ENCODE peak calls at places on chromosomes 4 and X, in nine cellular contexts. D is heart right ventricle; Q is spleen; A is CD8-positive, alpha-beta T cell; E is aorta; Z is H9; V is fibroblast of lung; G is psoas muscle; J is left lung. L is an unnamed sample.

GRCh38 chr4:76305971-76306881 is at the start of gene STBD1:
- DNase-seq in D (peak), Q (peak), A (no peak), E (peak), Z (peak), V (peak), G (peak), J (peak), L (peak)

GRCh38 chr4:145828802-145829485 is 109.7 kb downstream of the ZNF827 start:
- DNase-seq in D (no peak), Q (no peak), A (no peak), E (no peak), Z (no peak), V (no peak), G (no peak), J (no peak), L (no peak)

GRCh38 chrX:574355-574754 is 56.2 kb upstream of the SHOX start:
- DNase-seq in D (no peak), Q (no peak), A (no peak), E (no peak), Z (no peak), V (no peak), G (no peak), J (no peak), L (no peak)

GRCh38 chr4:80276922-80277321 is 10.5 kb downstream of the FGF5 start:
- DNase-seq in D (no peak), Q (no peak), A (no peak), E (no peak), Z (no peak), V (peak), G (no peak), J (no peak), L (no peak)

GRCh38 chr4:89305712-89306437 is 1.7 kb downstream of the GPRIN3 start:
- DNase-seq in D (no peak), Q (no peak), A (no peak), E (no peak), Z (no peak), V (peak), G (no peak), J (no peak), L (no peak)

GRCh38 chr4:146846882-146847281 is 98.8 kb downstream of the TTC29 start:
- DNase-seq in D (no peak), Q (no peak), A (no peak), E (no peak), Z (no peak), V (no peak), G (no peak), J (no peak), L (no peak)

GRCh38 chrX:116198810-116199209 is 28.3 kb downstream of the AGTR2 start:
- DNase-seq in D (no peak), Q (no peak), A (no peak), E (no peak), Z (no peak), V (no peak), G (no peak), J (no peak), L (no peak)

GRCh38 chrX:8289523-8289922 is 118.5 kb upstream of the VCX2 start:
- DNase-seq in D (no peak), Q (no peak), A (no peak), E (no peak), Z (no peak), V (no peak), G (no peak), J (no peak), L (no peak)

GRCh38 chr4:109589605-109590004 is 29.6 kb downstream of the MCUB start:
- DNase-seq in D (no peak), Q (no peak), A (no peak), E (no peak), Z (no peak), V (no peak), G (no peak), J (no peak), L (no peak)

GRCh38 chrX:18424482-18425198 is 768 bp upstream of the CDKL5 start:
- DNase-seq in D (no peak), Q (peak), A (peak), E (peak), Z (peak), V (peak), G (no peak), J (peak), L (no peak)

GRCh38 chrX:154021131-154021611 is 1.5 kb upstream of the IRAK1 start:
- DNase-seq in D (no peak), Q (peak), A (no peak), E (no peak), Z (no peak), V (peak), G (no peak), J (no peak), L (no peak)

GRCh38 chr4:81031389-81032173 is 1.1 kb downstream of the BMP3 start:
- DNase-seq in D (no peak), Q (peak), A (no peak), E (no peak), Z (peak), V (no peak), G (no peak), J (peak), L (no peak)

GRCh38 chrX:87968118-87968517 is 450.5 kb downstream of the KLHL4 start:
- DNase-seq in D (no peak), Q (no peak), A (no peak), E (no peak), Z (no peak), V (no peak), G (no peak), J (no peak), L (no peak)

GRCh38 chr4:186687263-186687662 is 36.4 kb downstream of the FAT1 start:
- DNase-seq in D (no peak), Q (no peak), A (no peak), E (no peak), Z (no peak), V (no peak), G (no peak), J (no peak), L (no peak)

GRCh38 chr4:186684889-186685309 is 38.8 kb downstream of the FAT1 start:
- DNase-seq in D (no peak), Q (no peak), A (no peak), E (no peak), Z (no peak), V (no peak), G (no peak), J (no peak), L (no peak)

GRCh38 chr4:186680649-186681048 is 43.0 kb downstream of the FAT1 start:
- DNase-seq in D (no peak), Q (no peak), A (no peak), E (no peak), Z (no peak), V (no peak), G (no peak), J (no peak), L (no peak)

GRCh38 chr4:186685744-186686143 is 37.9 kb downstream of the FAT1 start:
- DNase-seq in D (no peak), Q (no peak), A (no peak), E (no peak), Z (no peak), V (peak), G (no peak), J (no peak), L (no peak)

DNA sequence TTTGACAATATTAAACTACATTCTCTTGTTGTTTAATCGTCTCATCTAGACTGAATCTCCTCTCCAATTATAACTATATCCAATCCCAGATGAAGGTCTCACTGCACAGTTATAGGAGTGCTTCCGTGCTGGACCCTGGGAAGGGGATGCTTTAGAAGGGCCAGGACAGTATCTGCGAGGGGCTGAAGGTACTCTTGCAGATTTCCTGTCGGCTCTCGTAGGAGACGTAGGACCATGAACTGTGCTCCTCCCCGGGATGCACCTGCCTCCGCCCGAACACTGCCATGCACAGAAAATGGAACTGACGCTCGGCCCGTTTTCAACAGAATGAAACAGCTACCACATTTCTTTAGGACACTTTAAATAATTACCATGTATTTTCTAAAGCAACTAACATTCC is 39.4 kb downstream of the FAT1 start:
- DNase-seq in D (no peak), Q (no peak), A (no peak), E (no peak), Z (no peak), V (no peak), G (no peak), J (no peak), L (no peak)
- H3K27ac ChIP-seq in D (peak), Q (no peak), A (no peak), E (no peak), Z (no peak), V (no peak), G (no peak), J (no peak), L (no peak)

DNA sequence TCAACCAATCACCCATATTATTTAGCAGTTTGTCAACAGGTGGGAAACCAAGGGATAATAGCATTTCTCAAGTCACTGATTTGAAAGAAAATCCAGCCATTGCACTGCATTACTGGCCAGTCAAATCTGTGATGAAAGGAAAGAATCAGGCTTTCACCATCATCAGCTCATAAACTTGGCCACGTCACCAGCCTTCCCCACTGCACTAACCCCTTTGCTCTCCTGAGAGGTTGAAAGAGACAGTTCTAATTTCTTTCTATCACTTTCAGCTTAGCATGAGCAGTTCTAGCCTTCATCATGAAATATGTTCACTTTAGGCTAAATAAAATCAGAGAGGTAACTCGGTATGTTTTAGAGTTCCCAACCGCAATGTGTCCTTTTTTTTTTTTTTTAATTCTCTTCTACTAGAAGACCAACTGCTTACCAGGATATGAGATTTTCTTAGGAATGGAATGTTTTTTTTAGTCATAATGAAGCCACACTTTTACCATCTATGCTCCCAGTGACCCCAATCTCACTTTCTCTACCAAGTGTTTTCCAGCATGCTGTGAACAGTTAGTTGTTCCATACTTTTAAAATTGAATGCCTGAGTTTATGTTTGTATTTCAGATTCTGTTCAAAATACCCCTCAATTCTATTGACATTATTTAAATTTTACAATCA is 55.7 kb upstream of the SLC7A11 start:
- DNase-seq in D (no peak), Q (no peak), A (no peak), E (no peak), Z (no peak), V (peak), G (no peak), J (no peak), L (no peak)
- H3K27ac ChIP-seq in D (no peak), Q (no peak), A (no peak), E (no peak), Z (no peak), V (no peak), G (no peak), J (no peak), L (no peak)

GRCh38 chrX:9844936-9845573 is 58.8 kb downstream of the SHROOM2 start:
- DNase-seq in D (no peak), Q (no peak), A (no peak), E (no peak), Z (no peak), V (no peak), G (no peak), J (no peak), L (no peak)

GRCh38 chrX:9845574-9845948 is 59.3 kb downstream of the SHROOM2 start:
- DNase-seq in D (no peak), Q (no peak), A (no peak), E (no peak), Z (no peak), V (no peak), G (no peak), J (no peak), L (no peak)

GRCh38 chrX:9847071-9847470 is 60.8 kb downstream of the SHROOM2 start:
- DNase-seq in D (no peak), Q (no peak), A (no peak), E (no peak), Z (no peak), V (no peak), G (no peak), J (no peak), L (no peak)

GRCh38 chrX:9846631-9847030 is 60.4 kb downstream of the SHROOM2 start:
- DNase-seq in D (no peak), Q (no peak), A (no peak), E (no peak), Z (no peak), V (no peak), G (no peak), J (no peak), L (no peak)

DNA sequence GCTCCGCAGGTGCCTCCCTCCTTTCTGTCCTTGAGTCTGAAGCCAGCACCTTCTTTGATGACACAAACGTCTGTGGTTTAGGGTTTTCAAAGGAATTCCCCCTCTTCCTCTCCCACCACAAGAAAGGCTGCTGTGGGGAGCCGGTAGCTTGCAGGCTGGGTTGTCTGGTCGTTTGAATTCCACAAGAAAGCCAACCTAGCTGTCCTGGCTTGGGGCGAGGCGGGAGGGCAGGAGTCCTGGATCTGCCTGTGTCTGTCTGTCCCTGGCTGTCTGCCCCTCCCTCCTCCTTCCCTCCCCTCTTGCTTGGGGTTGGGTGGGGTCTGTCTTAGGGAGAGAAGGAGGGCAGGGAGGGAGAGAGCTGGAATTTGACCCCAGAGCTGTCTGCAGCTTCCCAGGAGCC is 56.3 kb downstream of the SHROOM2 start:
- DNase-seq in D (no peak), Q (no peak), A (no peak), E (no peak), Z (peak), V (no peak), G (no peak), J (no peak), L (no peak)
- H3K27ac ChIP-seq in D (no peak), Q (no peak), A (no peak), E (no peak), Z (no peak), V (no peak), G (no peak), J (no peak), L (no peak)

GRCh38 chr4:38188136-38188535 is 227.9 kb downstream of the PTTG2 start:
- DNase-seq in D (no peak), Q (no peak), A (no peak), E (no peak), Z (no peak), V (no peak), G (no peak), J (no peak), L (no peak)
- H3K27ac ChIP-seq in D (no peak), Q (no peak), A (no peak), E (no peak), Z (no peak), V (no peak), G (no peak), J (no peak), L (no peak)

GRCh38 chr4:74659576-74660411 is 134.5 kb downstream of the BTC start:
- DNase-seq in D (no peak), Q (no peak), A (no peak), E (no peak), Z (no peak), V (peak), G (no peak), J (no peak), L (no peak)
- H3K27ac ChIP-seq in D (no peak), Q (no peak), A (no peak), E (no peak), Z (peak), V (peak), G (no peak), J (peak), L (no peak)

DNA sequence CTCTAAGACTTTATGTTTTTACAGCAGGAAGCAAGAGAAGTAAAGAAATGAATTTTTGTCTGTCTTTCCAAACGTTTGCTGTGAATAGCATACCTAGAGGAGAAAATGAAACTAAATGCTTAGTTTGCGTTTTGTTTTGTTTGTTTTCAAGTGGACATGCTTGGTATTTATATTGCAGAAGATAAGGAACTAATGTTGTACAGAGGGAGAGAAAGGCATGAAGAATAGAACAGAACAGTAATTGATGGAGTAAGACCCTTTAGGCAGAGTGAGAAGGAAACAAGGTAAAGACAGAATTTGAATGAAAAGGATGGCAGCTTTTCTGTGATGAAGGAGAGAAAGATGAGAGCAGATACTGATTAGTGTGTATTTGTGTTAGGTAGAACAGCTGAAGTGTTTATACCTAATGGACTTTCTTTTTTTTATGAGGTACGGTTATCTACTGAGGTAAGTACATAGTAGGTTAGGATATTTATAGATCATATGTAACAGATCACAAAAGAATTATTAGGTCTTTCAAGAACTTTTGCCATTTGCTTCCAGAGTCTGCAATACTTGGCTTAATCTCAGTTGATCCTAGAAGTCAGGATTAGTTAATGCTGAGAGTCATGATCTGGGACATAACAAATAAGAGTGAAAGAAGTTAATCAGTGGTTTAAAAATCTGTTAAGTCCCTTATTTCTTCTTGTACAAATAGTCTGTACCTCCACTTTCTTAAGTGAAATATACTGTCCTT is 36.9 kb downstream of the FABP2 start:
- DNase-seq in D (no peak), Q (no peak), A (no peak), E (no peak), Z (no peak), V (peak), G (no peak), J (no peak), L (no peak)
- H3K27ac ChIP-seq in D (peak), Q (no peak), A (no peak), E (no peak), Z (no peak), V (no peak), G (peak), J (peak), L (no peak)

DNA sequence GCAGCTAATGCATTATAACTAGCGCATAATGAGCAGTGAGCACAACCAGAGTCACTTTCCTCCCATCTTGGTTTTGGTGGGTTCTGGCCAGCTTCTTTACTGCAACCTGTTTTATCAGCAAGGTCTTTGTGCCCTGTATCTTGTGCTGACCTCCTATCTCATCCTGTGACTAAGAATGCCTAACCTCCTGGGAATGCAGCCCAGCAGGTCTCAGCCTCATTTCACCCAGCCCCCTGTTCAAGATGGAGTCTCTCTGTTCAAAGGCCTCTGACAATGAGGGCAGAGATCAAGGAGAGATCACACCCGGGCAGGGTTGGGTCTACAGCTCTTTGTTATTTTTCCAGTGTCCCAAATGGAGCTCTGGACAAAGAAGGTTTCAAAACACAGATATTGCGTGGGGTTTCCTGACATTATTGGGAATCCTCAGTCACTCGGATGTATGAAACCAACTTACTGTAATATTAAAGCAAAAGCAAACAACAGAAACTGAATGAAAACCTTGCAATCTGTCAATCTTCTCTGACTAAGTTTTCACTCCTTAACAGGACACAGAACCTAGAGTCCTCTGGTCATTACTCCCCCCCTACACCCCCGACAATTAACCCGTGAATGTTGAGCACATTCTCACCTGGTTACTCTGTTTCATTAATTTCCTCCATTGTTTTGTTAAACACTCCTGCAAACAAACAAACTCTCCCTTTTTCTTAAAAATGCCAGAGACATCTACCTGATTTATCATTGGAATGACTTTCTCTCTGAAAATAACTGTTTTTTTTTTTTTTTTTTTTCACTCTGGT is 468.8 kb upstream of the PRKX start:
- DNase-seq in D (no peak), Q (no peak), A (no peak), E (no peak), Z (peak), V (no peak), G (no peak), J (no peak), L (no peak)
- H3K27ac ChIP-seq in D (no peak), Q (no peak), A (no peak), E (no peak), Z (peak), V (no peak), G (no peak), J (no peak), L (no peak)

L was measured in substantia nigra.